ENCODE peak calls at places on chromosomes 3 and 15, in four cellular contexts. V is IMR-90, F is H9, T is H1. O is an unnamed sample.

GRCh38 chr3:65878831-65879230 is 159.9 kb downstream of the MAGI1 start:
- DNase-seq in V (no peak), F (peak; percentile 66), T (no peak), O (peak; percentile 56)

GRCh38 chr15:47514251-47514652 is 203.1 kb upstream of the SEMA6D start:
- DNase-seq in V (peak; percentile 76), F (no peak), T (no peak), O (no peak)

GRCh38 chr15:85380860-85381535 is 595 bp downstream of the AKAP13 start:
- DNase-seq in V (no peak), F (no peak), T (peak; percentile 13), O (no peak)

GRCh38 chr3:97827741-97828471 is 6.1 kb downstream of the CRYBG3 start:
- DNase-seq in V (peak; percentile 28), F (no peak), T (no peak), O (no peak)

GRCh38 chr15:40769310-40770146 is at the start of gene C15orf62:
- DNase-seq in V (peak; percentile 31), F (no peak), T (no peak), O (no peak)

GRCh38 chr15:51775967-51776816 is 24.8 kb downstream of the TMOD2 start:
- DNase-seq in V (peak; percentile 55), F (peak; percentile 74), T (no peak), O (peak; percentile 76)

GRCh38 chr15:41940441-41940857 is 31.9 kb downstream of the EHD4 start:
- DNase-seq in V (peak; percentile 87), F (no peak), T (no peak), O (no peak)

GRCh38 chr15:66293419-66294156 is at the start of gene DIS3L:
- DNase-seq in V (peak; percentile 20), F (peak; percentile 67), T (no peak), O (peak; percentile 74)

GRCh38 chr3:132569153-132569552 is 27.9 kb upstream of the ACKR4 start:
- DNase-seq in V (no peak), F (no peak), T (no peak), O (no peak)

GRCh38 chr3:17805461-17805940 is 63.1 kb upstream of the TBC1D5 start:
- DNase-seq in V (no peak), F (no peak), T (no peak), O (no peak)

GRCh38 chr3:87333393-87333892 is 57.1 kb upstream of the POU1F1 start:
- DNase-seq in V (peak; percentile 80), F (no peak), T (no peak), O (peak; percentile 9)

GRCh38 chr15:74451861-74452835 is 8.8 kb downstream of the UBL7 start:
- DNase-seq in V (no peak), F (no peak), T (no peak), O (peak; percentile 53)

GRCh38 chr3:37594873-37595783 is 266.6 kb upstream of the CTDSPL start:
- DNase-seq in V (no peak), F (no peak), T (no peak), O (no peak)

GRCh38 chr3:144028798-144029411 is 57.3 kb downstream of the DIPK2A start:
- DNase-seq in V (no peak), F (no peak), T (no peak), O (no peak)

GRCh38 chr3:167777356-167777755 is 41.8 kb downstream of the SERPINI1 start:
- DNase-seq in V (no peak), F (no peak), T (no peak), O (no peak)

GRCh38 chr3:55544219-55544618 is 57.1 kb upstream of the WNT5A start:
- DNase-seq in V (no peak), F (no peak), T (no peak), O (peak; percentile 79)

GRCh38 chr3:29099296-29099695 is 181.6 kb upstream of the RBMS3 start:
- DNase-seq in V (peak; percentile 10), F (no peak), T (no peak), O (no peak)

GRCh38 chr3:156749244-156749643 is 74.9 kb downstream of the TIPARP start:
- DNase-seq in V (peak; percentile 64), F (no peak), T (no peak), O (no peak)

GRCh38 chr3:53813876-53814275 is 32.3 kb downstream of the CHDH start:
- DNase-seq in V (no peak), F (peak; percentile 21), T (no peak), O (no peak)

GRCh38 chr3:134625885-134626741 is 24.7 kb downstream of the KY start:
- DNase-seq in V (no peak), F (peak; percentile 12), T (no peak), O (no peak)

GRCh38 chr3:194755689-194756459 is 70.2 kb downstream of the FAM43A start:
- DNase-seq in V (no peak), F (no peak), T (no peak), O (no peak)

GRCh38 chr15:34810455-34811146 is 15.3 kb upstream of the ACTC1 start:
- DNase-seq in V (peak; percentile 100), F (no peak), T (no peak), O (peak; percentile 51)

GRCh38 chr3:48898383-48899234 is at the start of gene SLC25A20:
- DNase-seq in V (peak; percentile 78), F (peak; percentile 97), T (peak; percentile 85), O (peak; percentile 94)

GRCh38 chr3:48897401-48898376 is 993 bp downstream of the SLC25A20 start:
- DNase-seq in V (no peak), F (no peak), T (no peak), O (no peak)

GRCh38 chr3:48891606-48892005 is 7.1 kb downstream of the SLC25A20 start:
- DNase-seq in V (no peak), F (no peak), T (no peak), O (no peak)

GRCh38 chr3:48899298-48899697 is 616 bp upstream of the SLC25A20 start:
- DNase-seq in V (no peak), F (no peak), T (no peak), O (no peak)

DNA sequence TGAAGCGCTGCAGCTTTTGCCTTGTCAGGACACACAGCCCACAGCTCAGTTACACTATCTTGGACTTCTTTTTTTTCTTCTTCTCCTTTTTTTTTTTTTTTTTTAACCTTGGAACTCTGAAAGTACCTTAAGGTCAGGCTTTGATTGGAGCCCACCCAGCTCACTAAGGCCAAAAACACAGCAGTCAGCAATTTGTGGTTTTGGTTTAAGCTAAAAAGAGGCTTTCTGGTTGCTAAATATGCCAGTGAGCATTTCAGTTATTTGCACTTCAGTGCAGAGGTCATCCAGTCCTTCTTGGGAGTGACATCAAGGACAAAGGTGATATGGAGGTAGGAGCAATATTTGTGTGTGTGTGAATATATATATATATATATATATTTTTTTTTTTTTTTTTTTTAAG is 1.7 kb downstream of the SLC25A20 start:
- DNase-seq in V (no peak), F (no peak), T (no peak), O (no peak)
- H3K27ac ChIP-seq in V (no peak overlapping the region), F (no peak overlapping the region), T (no peak overlapping the region), O (no peak overlapping the region)

DNA sequence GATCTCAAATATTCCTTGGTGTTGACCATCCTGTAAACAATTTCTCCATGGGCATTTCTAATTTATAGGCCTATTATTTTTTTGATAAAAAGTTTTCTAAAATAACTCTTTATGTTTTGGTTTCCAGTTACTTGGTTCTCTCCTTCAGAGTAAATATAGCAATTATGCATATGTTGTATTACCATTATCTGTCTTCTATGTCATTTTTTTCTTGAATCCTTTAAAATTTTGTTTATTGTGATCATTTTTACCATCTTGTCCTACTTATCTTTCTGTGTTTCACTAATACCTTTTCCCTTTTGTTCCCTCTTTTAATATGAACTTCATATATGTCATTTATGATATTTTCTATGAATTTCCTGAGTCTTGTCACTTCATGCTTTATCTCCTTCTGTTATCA is 341.1 kb downstream of the PDCD6IP start:
- DNase-seq in V (no peak), F (no peak), T (no peak), O (no peak)
- H4K5ac ChIP-seq in V (no peak overlapping the region), F (no peak overlapping the region), T (no peak overlapping the region), O (no peak overlapping the region)

DNA sequence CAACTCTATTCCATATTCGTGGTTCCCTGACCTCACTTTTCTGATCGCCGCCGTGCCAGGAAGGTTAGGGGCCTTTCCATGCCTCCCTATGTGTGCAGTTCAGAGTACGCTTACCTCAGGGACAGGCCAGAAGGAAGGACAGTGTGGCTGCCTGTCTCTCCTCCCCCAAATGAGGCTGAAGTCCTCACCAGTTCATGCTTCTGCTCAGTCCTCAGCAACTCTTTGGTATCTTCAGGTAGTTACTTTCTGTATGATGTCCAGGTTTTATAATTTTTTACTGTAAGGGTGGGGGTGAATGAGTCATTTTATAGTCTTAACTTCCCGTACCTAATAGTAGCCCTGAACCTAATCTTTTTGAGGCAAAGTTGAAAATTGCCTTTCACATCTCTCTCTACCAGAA is 98.7 kb downstream of the VPS8 start:
- DNase-seq in V (no peak), F (no peak), T (no peak), O (no peak)
- H3K27ac ChIP-seq in V (no peak overlapping the region), F (no peak overlapping the region), T (no peak overlapping the region), O (no peak overlapping the region)

GRCh38 chr15:101458908-101459578 is 30.5 kb downstream of the PCSK6 start:
- DNase-seq in V (no peak), F (no peak), T (no peak), O (no peak)
- H4K5ac ChIP-seq in V (no peak overlapping the region), F (no peak overlapping the region), T (no peak overlapping the region), O (no peak overlapping the region)

GRCh38 chr3:123752228-123752627 is 131.9 kb downstream of the MYLK start:
- DNase-seq in V (no peak), F (no peak), T (no peak), O (no peak)
- H3K27ac ChIP-seq in V (peak overlapping the region; percentile 97), F (no peak overlapping the region), T (no peak overlapping the region), O (no peak overlapping the region)

DNA sequence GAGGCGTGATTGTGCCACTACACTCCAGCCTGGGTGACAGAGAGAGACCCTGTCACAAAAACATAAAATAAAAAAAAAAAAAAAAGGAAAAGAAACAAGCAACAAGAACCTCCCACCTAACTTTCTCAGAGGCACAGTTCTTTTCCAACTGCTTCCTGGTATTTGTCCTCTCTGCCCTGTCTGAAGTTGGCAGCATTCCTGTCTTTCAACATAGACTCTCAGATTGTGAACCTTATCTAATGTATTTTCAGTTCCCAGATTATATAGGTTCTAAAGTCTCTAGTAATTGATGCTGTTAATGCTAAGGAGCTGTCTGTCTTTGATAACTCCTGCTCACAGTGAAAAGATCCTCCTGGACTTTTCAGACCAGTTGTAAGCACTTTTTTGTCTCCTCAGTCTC is 199.6 kb upstream of the P2RY1 start:
- DNase-seq in V (no peak), F (no peak), T (no peak), O (no peak)
- H4K5ac ChIP-seq in V (no peak overlapping the region), F (no peak overlapping the region), T (no peak overlapping the region), O (no peak overlapping the region)